ENCODE peak calls at places on chromosomes 6 and 20, in nine cellular contexts. H, V, N, A, M, G, L, F and W are unnamed samples.

GRCh38 chr6:116812051-116812650 is 16.7 kb downstream of the GPRC6A start:
- DNase-seq in H (no peak), F (no peak), G (no peak), M (no peak), L (no peak), A (no peak), N (no peak), V (no peak), W (no peak)

GRCh38 chr20:11403711-11404110 is 514.0 kb upstream of the BTBD3 start:
- DNase-seq in F (no peak), M (peak; percentile 39), V (no peak), G (no peak), N (no peak), L (no peak), H (no peak), A (peak; percentile 31), W (no peak)

GRCh38 chr6:81708306-81708705 is 44.2 kb downstream of the TENT5A start:
- DNase-seq in V (no peak), F (peak; percentile 56), M (no peak), G (no peak), H (no peak), L (no peak), A (no peak), N (no peak), W (no peak)

GRCh38 chr6:27279513-27280063 is 32.1 kb downstream of the PRSS16 start:
- DNase-seq in A (no peak), H (no peak), L (no peak), F (no peak), G (no peak), V (no peak), M (no peak), N (no peak), W (no peak)

GRCh38 chr6:40753048-40753447 is 165.9 kb upstream of the LRFN2 start:
- DNase-seq in G (no peak), L (no peak), H (no peak), F (no peak), A (no peak), V (no peak), N (no peak), M (no peak), W (no peak)

GRCh38 chr6:26216015-26216885 is 129.0 kb downstream of the HFE start:
- DNase-seq in F (peak; percentile 96), H (no peak), A (peak; percentile 79), G (no peak), L (peak; percentile 60), M (peak; percentile 100), V (no peak), N (peak; percentile 94), W (peak; percentile 98)

GRCh38 chr6:29673161-29673560 is 7.8 kb downstream of the ZFP57 start:
- DNase-seq in A (no peak), H (no peak), V (no peak), F (no peak), G (no peak), M (no peak), N (no peak), L (no peak), W (no peak)

GRCh38 chr6:139369568-139370046 is 4.8 kb downstream of the CITED2 start:
- DNase-seq in N (peak; percentile 57), H (no peak), L (no peak), M (peak; percentile 82), G (no peak), V (no peak), A (no peak), F (no peak), W (peak; percentile 51)

GRCh38 chr6:44626608-44627007 is 239.1 kb downstream of the CDC5L start:
- DNase-seq in L (no peak), M (no peak), G (no peak), F (no peak), V (no peak), N (no peak), H (no peak), A (no peak), W (no peak)

GRCh38 chr6:151391471-151392428 is at the start of gene ZBTB2:
- DNase-seq in M (peak; percentile 78), H (peak; percentile 57), G (peak; percentile 67), N (peak; percentile 53), F (peak; percentile 46), A (peak; percentile 80), V (peak; percentile 56), L (peak; percentile 76), W (peak; percentile 68)

GRCh38 chr6:111866857-111867256 is 6.4 kb downstream of the FYN start:
- DNase-seq in F (no peak), L (no peak), H (no peak), V (no peak), A (no peak), N (no peak), M (no peak), G (no peak), W (no peak)

GRCh38 chr20:37941332-37941731 is 38.4 kb downstream of the VSTM2L start:
- DNase-seq in H (peak; percentile 48), V (no peak), N (no peak), M (no peak), F (no peak), G (no peak), A (no peak), L (no peak), W (no peak)

GRCh38 chr6:132648356-132648755 is 10.6 kb downstream of the TAAR1 start:
- DNase-seq in A (no peak), V (no peak), M (peak; percentile 71), H (no peak), L (no peak), N (peak; percentile 38), F (no peak), G (no peak), W (peak; percentile 74)

GRCh38 chr6:132651062-132651461 is 7.9 kb downstream of the TAAR1 start:
- DNase-seq in N (no peak), M (no peak), A (no peak), G (no peak), F (no peak), V (no peak), L (no peak), H (no peak), W (no peak)

GRCh38 chr6:132648828-132649227 is 10.2 kb downstream of the TAAR1 start:
- DNase-seq in M (no peak), G (no peak), V (no peak), F (no peak), N (no peak), A (no peak), L (no peak), H (no peak), W (no peak)

GRCh38 chr6:132650413-132650812 is 8.6 kb downstream of the TAAR1 start:
- DNase-seq in M (no peak), N (no peak), F (no peak), V (no peak), A (no peak), H (no peak), L (no peak), G (no peak), W (peak; percentile 26)
- TF ChIP-seq CTCF in M (no peak), N (no peak), F (no peak), V (no peak), A (no peak), H (no peak), L (no peak), G (no peak), W (no peak)

GRCh38 chr6:71164890-71165289 is 123.7 kb upstream of the OGFRL1 start:
- DNase-seq in A (no peak), F (no peak), M (no peak), H (no peak), V (no peak), L (no peak), N (no peak), G (no peak), W (no peak)
- TF ChIP-seq CTCF in A (no peak), F (no peak), M (no peak), H (no peak), V (no peak), L (no peak), N (no peak), G (no peak), W (no peak)

GRCh38 chr6:36180126-36180525 is 16.4 kb upstream of the BRPF3 start:
- DNase-seq in H (no peak), M (no peak), G (no peak), A (no peak), F (no peak), V (no peak), N (no peak), L (no peak), W (no peak)

GRCh38 chr6:36171573-36171972 is 25.0 kb upstream of the BRPF3 start:
- DNase-seq in F (no peak), A (no peak), G (no peak), V (no peak), N (no peak), H (no peak), M (no peak), L (no peak), W (no peak)

GRCh38 chr6:36178544-36178943 is 18.0 kb upstream of the BRPF3 start:
- DNase-seq in M (no peak), H (no peak), V (no peak), G (no peak), L (no peak), N (no peak), F (no peak), A (no peak), W (no peak)

DNA sequence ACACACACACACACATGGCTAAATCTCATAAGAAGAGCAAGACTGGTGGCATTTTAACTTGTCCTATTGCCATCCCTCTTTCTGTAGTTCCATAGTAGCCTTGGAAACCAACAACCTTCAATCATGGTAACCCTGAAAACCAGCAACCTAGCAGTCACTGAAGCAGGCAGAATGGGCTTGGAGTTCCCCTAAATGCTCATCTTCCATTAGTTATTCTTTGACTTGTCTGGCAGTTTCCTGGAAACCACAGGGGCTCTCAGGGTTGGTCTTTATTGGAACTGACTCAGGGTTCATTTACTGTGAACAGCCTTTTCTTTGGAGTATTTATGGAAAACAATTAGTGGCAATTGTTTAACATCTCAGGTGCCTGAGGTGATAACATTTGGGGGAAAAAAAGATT is 19.4 kb upstream of the BRPF3 start:
- DNase-seq in H (no peak), A (no peak), N (no peak), F (no peak), M (no peak), G (no peak), V (no peak), L (no peak), W (no peak)
- TF ChIP-seq CTCF in H (no peak), A (no peak), N (no peak), F (no peak), M (no peak), G (no peak), V (no peak), L (no peak), W (no peak)

GRCh38 chr20:24444531-24445190 is 24.8 kb upstream of the SYNDIG1 start:
- DNase-seq in G (no peak), L (no peak), A (no peak), N (no peak), V (no peak), H (no peak), M (no peak), F (no peak), W (no peak)

GRCh38 chr20:24443436-24443835 is 26.0 kb upstream of the SYNDIG1 start:
- DNase-seq in G (no peak), M (no peak), A (no peak), V (no peak), N (no peak), F (no peak), L (no peak), H (no peak), W (no peak)

GRCh38 chr20:24448170-24448569 is 21.3 kb upstream of the SYNDIG1 start:
- DNase-seq in F (no peak), H (no peak), M (no peak), V (no peak), G (no peak), L (no peak), N (no peak), A (no peak), W (no peak)

GRCh38 chr20:24445510-24446170 is 23.8 kb upstream of the SYNDIG1 start:
- DNase-seq in A (no peak), H (no peak), F (no peak), N (no peak), L (no peak), V (no peak), M (no peak), G (no peak), W (no peak)

GRCh38 chr20:24446811-24447210 is 22.6 kb upstream of the SYNDIG1 start:
- DNase-seq in V (no peak), A (no peak), N (no peak), L (no peak), M (no peak), F (no peak), G (no peak), H (no peak), W (no peak)
- TF ChIP-seq CTCF in V (no peak), A (no peak), N (no peak), L (no peak), M (no peak), F (no peak), G (no peak), H (no peak), W (no peak)